ENCODE peak calls at places on chromosomes 7 and 10, in eight cellular contexts. One of them, this sample, is unnamed. For H3K36me3, the result is how much of the 10 kb centered on the place peaks cover.

GRCh38 chr10:112728118-112728963 is 221.7 kb upstream of the TCF7L2 start:
- ATAC-seq in IMR-90: no peak
- ATAC-seq in HepG2: peak
- ATAC-seq in HCT116: no peak
- ATAC-seq in K562: no peak
- ATAC-seq in right lobe of liver: peak
- ATAC-seq in heart left ventricle: no peak
- ATAC-seq in gastrocnemius medialis: no peak
- ATAC-seq in this sample: no peak

GRCh38 chr10:89351402-89352038 is 23.7 kb downstream of the IFIT3 start:
- ATAC-seq in IMR-90: no peak
- ATAC-seq in HepG2: peak
- ATAC-seq in HCT116: peak
- ATAC-seq in K562: no peak
- ATAC-seq in right lobe of liver: peak
- ATAC-seq in heart left ventricle: no peak
- ATAC-seq in gastrocnemius medialis: no peak
- ATAC-seq in this sample: peak

GRCh38 chr7:50304911-50305621 is 550 bp downstream of the IKZF1 start:
- ATAC-seq in IMR-90: no peak
- ATAC-seq in HepG2: peak
- ATAC-seq in HCT116: no peak
- ATAC-seq in K562: peak
- ATAC-seq in right lobe of liver: peak
- ATAC-seq in heart left ventricle: no peak
- ATAC-seq in gastrocnemius medialis: no peak
- ATAC-seq in this sample: no peak

GRCh38 chr10:51879238-51879637 is 179.8 kb upstream of the CSTF2T start:
- ATAC-seq in IMR-90: peak
- ATAC-seq in HepG2: no peak
- ATAC-seq in HCT116: no peak
- ATAC-seq in K562: no peak
- ATAC-seq in right lobe of liver: no peak
- ATAC-seq in heart left ventricle: peak
- ATAC-seq in gastrocnemius medialis: peak
- ATAC-seq in this sample: peak

GRCh38 chr7:100080895-100081534 is 508 bp downstream of the ZNF3 start:
- ATAC-seq in IMR-90: peak
- ATAC-seq in HepG2: peak
- ATAC-seq in HCT116: peak
- ATAC-seq in K562: peak
- ATAC-seq in right lobe of liver: peak
- ATAC-seq in heart left ventricle: no peak
- ATAC-seq in gastrocnemius medialis: peak
- ATAC-seq in this sample: no peak

GRCh38 chr7:55546826-55547225 is 25.5 kb downstream of the VOPP1 start:
- ATAC-seq in IMR-90: peak
- ATAC-seq in HepG2: no peak
- ATAC-seq in HCT116: peak
- ATAC-seq in K562: peak
- ATAC-seq in right lobe of liver: peak
- ATAC-seq in heart left ventricle: peak
- ATAC-seq in gastrocnemius medialis: peak
- ATAC-seq in this sample: peak

GRCh38 chr10:67772894-67773511 is 65.0 kb downstream of the DNAJC12 start:
- ATAC-seq in IMR-90: peak
- ATAC-seq in HepG2: no peak
- ATAC-seq in HCT116: no peak
- ATAC-seq in K562: no peak
- ATAC-seq in right lobe of liver: peak
- ATAC-seq in heart left ventricle: no peak
- ATAC-seq in gastrocnemius medialis: no peak
- ATAC-seq in this sample: no peak

GRCh38 chr10:99685232-99686041 is 26.1 kb downstream of the ENTPD7 start:
- ATAC-seq in IMR-90: peak
- ATAC-seq in HepG2: no peak
- ATAC-seq in HCT116: peak
- ATAC-seq in K562: peak
- ATAC-seq in right lobe of liver: peak
- ATAC-seq in heart left ventricle: no peak
- ATAC-seq in gastrocnemius medialis: no peak
- ATAC-seq in this sample: no peak

GRCh38 chr10:107436568-107436967 is 272.1 kb upstream of the SORCS1 start:
- ATAC-seq in IMR-90: no peak
- ATAC-seq in HepG2: no peak
- ATAC-seq in HCT116: no peak
- ATAC-seq in K562: no peak
- ATAC-seq in right lobe of liver: no peak
- ATAC-seq in heart left ventricle: no peak
- ATAC-seq in gastrocnemius medialis: no peak
- ATAC-seq in this sample: no peak

GRCh38 chr7:47314248-47314647 is 267.7 kb downstream of the TNS3 start:
- ATAC-seq in IMR-90: no peak
- ATAC-seq in HepG2: peak
- ATAC-seq in HCT116: no peak
- ATAC-seq in K562: no peak
- ATAC-seq in right lobe of liver: no peak
- ATAC-seq in heart left ventricle: no peak
- ATAC-seq in gastrocnemius medialis: no peak
- ATAC-seq in this sample: no peak

GRCh38 chr7:12054830-12055229 is 156.3 kb upstream of the TMEM106B start:
- ATAC-seq in IMR-90: peak
- ATAC-seq in HepG2: no peak
- ATAC-seq in HCT116: no peak
- ATAC-seq in K562: no peak
- ATAC-seq in right lobe of liver: no peak
- ATAC-seq in heart left ventricle: no peak
- ATAC-seq in gastrocnemius medialis: no peak
- ATAC-seq in this sample: no peak

GRCh38 chr7:5451391-5451790 is 27.8 kb upstream of the TNRC18 start:
- ATAC-seq in IMR-90: no peak
- ATAC-seq in HepG2: peak
- ATAC-seq in HCT116: peak
- ATAC-seq in K562: peak
- ATAC-seq in right lobe of liver: no peak
- ATAC-seq in heart left ventricle: no peak
- ATAC-seq in gastrocnemius medialis: no peak
- ATAC-seq in this sample: no peak

GRCh38 chr7:13240349-13240748 is 552.9 kb downstream of the ARL4A start:
- ATAC-seq in IMR-90: peak
- ATAC-seq in HepG2: no peak
- ATAC-seq in HCT116: peak
- ATAC-seq in K562: no peak
- ATAC-seq in right lobe of liver: no peak
- ATAC-seq in heart left ventricle: no peak
- ATAC-seq in gastrocnemius medialis: no peak
- ATAC-seq in this sample: no peak

DNA sequence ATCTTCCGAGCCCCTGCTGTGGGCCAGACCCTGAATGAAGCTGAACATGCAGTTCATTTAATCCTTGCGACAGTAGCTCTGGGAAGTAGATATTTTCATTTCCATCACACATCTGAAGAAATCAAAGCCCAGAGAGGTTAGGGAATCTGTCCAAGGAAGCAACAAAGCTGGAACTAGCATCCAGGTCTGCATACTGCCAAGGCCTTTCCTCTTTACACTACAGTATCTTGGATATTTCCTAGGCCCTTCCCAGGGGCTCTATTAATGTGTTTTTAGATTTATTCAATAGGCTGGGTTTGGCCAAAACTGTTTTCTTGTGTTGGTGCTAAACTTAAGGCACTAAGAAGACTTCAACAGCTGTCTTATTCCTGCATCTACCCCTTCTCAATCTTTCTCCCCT is 48.1 kb downstream of the FAM13C start:
- ATAC-seq in IMR-90: no peak
- ATAC-seq in HepG2: no peak
- ATAC-seq in HCT116: no peak
- ATAC-seq in K562: no peak
- ATAC-seq in right lobe of liver: no peak
- ATAC-seq in heart left ventricle: no peak
- ATAC-seq in gastrocnemius medialis: no peak
- ATAC-seq in this sample: no peak
- H3K27ac ChIP-seq in IMR-90: no peak
- H3K27ac ChIP-seq in HepG2: no peak
- H3K27ac ChIP-seq in HCT116: no peak
- H3K27ac ChIP-seq in K562: no peak
- H3K27ac ChIP-seq in right lobe of liver: no peak
- H3K27ac ChIP-seq in heart left ventricle: peak
- H3K27ac ChIP-seq in gastrocnemius medialis: peak
- H3K27ac ChIP-seq in this sample: no peak

GRCh38 chr7:46150721-46151120 is 229.6 kb upstream of the IGFBP3 start:
- ATAC-seq in IMR-90: no peak
- ATAC-seq in HepG2: no peak
- ATAC-seq in HCT116: no peak
- ATAC-seq in K562: no peak
- ATAC-seq in right lobe of liver: no peak
- ATAC-seq in heart left ventricle: no peak
- ATAC-seq in gastrocnemius medialis: no peak
- ATAC-seq in this sample: no peak

GRCh38 chr7:46153951-46154787 is 233.1 kb upstream of the IGFBP3 start:
- ATAC-seq in IMR-90: no peak
- ATAC-seq in HepG2: peak
- ATAC-seq in HCT116: no peak
- ATAC-seq in K562: no peak
- ATAC-seq in right lobe of liver: peak
- ATAC-seq in heart left ventricle: no peak
- ATAC-seq in gastrocnemius medialis: peak
- ATAC-seq in this sample: peak

GRCh38 chr7:46153583-46153950 is 232.5 kb upstream of the IGFBP3 start:
- ATAC-seq in IMR-90: no peak
- ATAC-seq in HepG2: no peak
- ATAC-seq in HCT116: no peak
- ATAC-seq in K562: no peak
- ATAC-seq in right lobe of liver: no peak
- ATAC-seq in heart left ventricle: no peak
- ATAC-seq in gastrocnemius medialis: no peak
- ATAC-seq in this sample: no peak

GRCh38 chr7:46150202-46150601 is 229.1 kb upstream of the IGFBP3 start:
- ATAC-seq in IMR-90: no peak
- ATAC-seq in HepG2: no peak
- ATAC-seq in HCT116: no peak
- ATAC-seq in K562: no peak
- ATAC-seq in right lobe of liver: no peak
- ATAC-seq in heart left ventricle: no peak
- ATAC-seq in gastrocnemius medialis: no peak
- ATAC-seq in this sample: no peak

GRCh38 chr7:46152671-46153070 is 231.6 kb upstream of the IGFBP3 start:
- ATAC-seq in IMR-90: no peak
- ATAC-seq in HepG2: no peak
- ATAC-seq in HCT116: peak
- ATAC-seq in K562: no peak
- ATAC-seq in right lobe of liver: no peak
- ATAC-seq in heart left ventricle: no peak
- ATAC-seq in gastrocnemius medialis: no peak
- ATAC-seq in this sample: no peak
- TF ChIP-seq POLR2A in IMR-90: no peak
- TF ChIP-seq POLR2A in HepG2: no peak
- TF ChIP-seq POLR2A in HCT116: no peak
- TF ChIP-seq POLR2A in K562: no peak
- TF ChIP-seq POLR2A in right lobe of liver: no peak
- TF ChIP-seq POLR2A in heart left ventricle: no peak
- TF ChIP-seq POLR2A in gastrocnemius medialis: no peak
- TF ChIP-seq POLR2A in this sample: no peak

GRCh38 chr7:36439624-36440023 is 50.0 kb downstream of the ANLN start:
- ATAC-seq in IMR-90: no peak
- ATAC-seq in HepG2: peak
- ATAC-seq in HCT116: no peak
- ATAC-seq in K562: no peak
- ATAC-seq in right lobe of liver: peak
- ATAC-seq in heart left ventricle: no peak
- ATAC-seq in gastrocnemius medialis: no peak
- ATAC-seq in this sample: no peak
- H3K36me3 ChIP-seq in IMR-90: under half
- H3K36me3 ChIP-seq in HepG2: under half
- H3K36me3 ChIP-seq in HCT116: half or more
- H3K36me3 ChIP-seq in K562: half or more
- H3K36me3 ChIP-seq in right lobe of liver: under half
- H3K36me3 ChIP-seq in heart left ventricle: under half
- H3K36me3 ChIP-seq in gastrocnemius medialis: under half
- H3K36me3 ChIP-seq in this sample: under half

GRCh38 chr10:79129361-79129997 is 60.7 kb downstream of the ZMIZ1 start:
- ATAC-seq in IMR-90: peak
- ATAC-seq in HepG2: peak
- ATAC-seq in HCT116: no peak
- ATAC-seq in K562: peak
- ATAC-seq in right lobe of liver: no peak
- ATAC-seq in heart left ventricle: no peak
- ATAC-seq in gastrocnemius medialis: no peak
- ATAC-seq in this sample: peak
- H3K27ac ChIP-seq in IMR-90: peak
- H3K27ac ChIP-seq in HepG2: peak
- H3K27ac ChIP-seq in HCT116: peak
- H3K27ac ChIP-seq in K562: peak
- H3K27ac ChIP-seq in right lobe of liver: no peak
- H3K27ac ChIP-seq in heart left ventricle: peak
- H3K27ac ChIP-seq in gastrocnemius medialis: no peak
- H3K27ac ChIP-seq in this sample: peak

GRCh38 chr7:43756368-43757072 is 2.0 kb upstream of the BLVRA start:
- ATAC-seq in IMR-90: peak
- ATAC-seq in HepG2: no peak
- ATAC-seq in HCT116: no peak
- ATAC-seq in K562: peak
- ATAC-seq in right lobe of liver: no peak
- ATAC-seq in heart left ventricle: no peak
- ATAC-seq in gastrocnemius medialis: no peak
- ATAC-seq in this sample: no peak

GRCh38 chr7:43761382-43761781 is 2.9 kb downstream of the BLVRA start:
- ATAC-seq in IMR-90: no peak
- ATAC-seq in HepG2: no peak
- ATAC-seq in HCT116: no peak
- ATAC-seq in K562: no peak
- ATAC-seq in right lobe of liver: no peak
- ATAC-seq in heart left ventricle: no peak
- ATAC-seq in gastrocnemius medialis: no peak
- ATAC-seq in this sample: no peak

GRCh38 chr7:43757073-43757720 is 1.3 kb upstream of the BLVRA start:
- ATAC-seq in IMR-90: no peak
- ATAC-seq in HepG2: peak
- ATAC-seq in HCT116: no peak
- ATAC-seq in K562: peak
- ATAC-seq in right lobe of liver: no peak
- ATAC-seq in heart left ventricle: no peak
- ATAC-seq in gastrocnemius medialis: no peak
- ATAC-seq in this sample: no peak

GRCh38 chr7:43758861-43759683 is 592 bp downstream of the BLVRA start:
- ATAC-seq in IMR-90: peak
- ATAC-seq in HepG2: peak
- ATAC-seq in HCT116: peak
- ATAC-seq in K562: peak
- ATAC-seq in right lobe of liver: peak
- ATAC-seq in heart left ventricle: peak
- ATAC-seq in gastrocnemius medialis: peak
- ATAC-seq in this sample: peak

GRCh38 chr7:43758029-43758860 is at the start of gene BLVRA:
- ATAC-seq in IMR-90: peak
- ATAC-seq in HepG2: peak
- ATAC-seq in HCT116: peak
- ATAC-seq in K562: peak
- ATAC-seq in right lobe of liver: peak
- ATAC-seq in heart left ventricle: peak
- ATAC-seq in gastrocnemius medialis: peak
- ATAC-seq in this sample: peak
- TF ChIP-seq POLR2A in IMR-90: no peak
- TF ChIP-seq POLR2A in HepG2: peak
- TF ChIP-seq POLR2A in HCT116: no peak
- TF ChIP-seq POLR2A in K562: peak
- TF ChIP-seq POLR2A in right lobe of liver: no peak
- TF ChIP-seq POLR2A in heart left ventricle: no peak
- TF ChIP-seq POLR2A in gastrocnemius medialis: peak
- TF ChIP-seq POLR2A in this sample: peak

This sample was measured in gastroesophageal sphincter.